ENCODE peak calls at places on chromosomes 4 and X, in six cellular contexts. O is AG04449, T is cardiac muscle cell, K is kidney, J is OCI-LY7, A is GM20000. M is an unnamed sample.

GRCh38 chrX:23820235-23820782 is 37.3 kb downstream of the SAT1 start:
- DNase-seq in K (no peak), O (no peak), T (no peak), A (no peak), J (no peak), M (no peak)

GRCh38 chr4:183099537-183100297 is 660 bp downstream of the WWC2 start:
- DNase-seq in J (no peak), O (no peak), A (peak), T (peak), K (peak), M (peak)

GRCh38 chr4:151226004-151226932 is 50.7 kb upstream of the PRSS48 start:
- DNase-seq in T (no peak), A (no peak), K (no peak), O (peak), J (no peak), M (no peak)

GRCh38 chr4:185738038-185738552 is 73.9 kb downstream of the SORBS2 start:
- DNase-seq in A (no peak), T (no peak), K (no peak), O (peak), J (no peak), M (no peak)

GRCh38 chr4:66769436-66769835 is 775.9 kb downstream of the CENPC start:
- DNase-seq in A (no peak), K (no peak), T (no peak), O (no peak), J (no peak), M (no peak)

GRCh38 chr4:108758498-108758897 is 4.4 kb downstream of the ETNPPL start:
- DNase-seq in A (no peak), T (no peak), O (no peak), K (no peak), J (no peak), M (no peak)

GRCh38 chr4:5923306-5923830 is 30.5 kb upstream of the CRMP1 start:
- DNase-seq in A (no peak), K (peak), T (no peak), J (no peak), O (no peak), M (no peak)

GRCh38 chr4:76744253-76744921 is 153.6 kb downstream of the SOWAHB start:
- DNase-seq in K (no peak), A (no peak), J (no peak), O (no peak), T (no peak), M (no peak)

GRCh38 chr4:133068083-133068482 is 81.0 kb upstream of the PCDH10 start:
- DNase-seq in T (no peak), K (no peak), O (no peak), A (no peak), J (peak), M (no peak)

GRCh38 chr4:107213880-107214279 is 177.8 kb upstream of the DKK2 start:
- DNase-seq in O (no peak), A (no peak), K (no peak), J (no peak), T (no peak), M (no peak)

GRCh38 chr4:169745291-169745690 is 12.5 kb downstream of the HPF1 start:
- DNase-seq in A (no peak), O (peak), T (no peak), K (no peak), J (no peak), M (no peak)

GRCh38 chr4:15444879-15445576 is 17.2 kb downstream of the C1QTNF7 start:
- DNase-seq in K (no peak), J (no peak), O (no peak), T (no peak), A (no peak), M (no peak)

GRCh38 chr4:150385606-150386005 is 196.3 kb upstream of the MAB21L2 start:
- DNase-seq in T (peak), O (peak), A (no peak), J (no peak), K (no peak), M (no peak)

GRCh38 chr4:119034276-119035008 is 101.2 kb upstream of the MYOZ2 start:
- DNase-seq in A (no peak), J (no peak), O (no peak), K (no peak), T (no peak), M (no peak)

GRCh38 chr4:152454398-152455011 is 81.4 kb downstream of the FBXW7 start:
- DNase-seq in T (no peak), A (peak), K (no peak), O (no peak), J (peak), M (no peak)

GRCh38 chrX:32448320-32448719 is 763.0 kb downstream of the DMD start:
- DNase-seq in T (no peak), O (no peak), K (no peak), J (peak), A (peak), M (no peak)

GRCh38 chr4:7295917-7296660 is 103.8 kb downstream of the SORCS2 start:
- DNase-seq in J (no peak), K (peak), T (peak), O (no peak), A (peak), M (peak)

GRCh38 chrX:125333583-125333982 is 13.9 kb downstream of the TEX13C start:
- DNase-seq in A (no peak), T (no peak), J (no peak), O (no peak), K (no peak), M (no peak)

GRCh38 chr4:151651496-151651895 is 109.3 kb downstream of the GATB start:
- DNase-seq in T (no peak), J (no peak), K (no peak), A (no peak), O (no peak), M (no peak)

GRCh38 chrX:83319023-83319422 is 189.1 kb upstream of the POU3F4 start:
- DNase-seq in J (no peak), O (no peak), A (no peak), K (no peak), T (no peak), M (no peak)

GRCh38 chrX:10381218-10381617 is 224.4 kb downstream of the CLCN4 start:
- DNase-seq in K (no peak), A (no peak), T (no peak), O (no peak), J (no peak), M (no peak)

GRCh38 chr4:1207603-1208265 is 35.4 kb upstream of the SPON2 start:
- DNase-seq in J (no peak), T (no peak), A (no peak), K (peak), O (no peak), M (peak)

GRCh38 chrX:57177070-57177469 is 39.9 kb upstream of the SPIN2A start:
- DNase-seq in A (no peak), O (no peak), K (no peak), J (no peak), T (no peak), M (no peak)

GRCh38 chr4:158873795-158874359 is 105.1 kb downstream of the FNIP2 start:
- DNase-seq in K (no peak), O (peak), J (no peak), T (no peak), A (no peak), M (no peak)

GRCh38 chr4:185518069-185518468 is 17.2 kb downstream of the PDLIM3 start:
- DNase-seq in J (no peak), A (no peak), T (peak), O (no peak), K (no peak), M (no peak)

GRCh38 chr4:80142396-80143304 is 54.7 kb upstream of the PRDM8 start:
- DNase-seq in K (no peak), O (no peak), A (no peak), J (no peak), T (no peak), M (no peak)

GRCh38 chr4:169791527-169792156 is 33.9 kb upstream of the HPF1 start:
- DNase-seq in A (no peak), K (no peak), T (peak), O (no peak), J (no peak), M (peak)

GRCh38 chr4:73583661-73584060 is 36.6 kb downstream of the RASSF6 start:
- DNase-seq in J (no peak), K (no peak), O (no peak), A (no peak), T (no peak), M (no peak)

GRCh38 chr4:15653864-15654391 is 1.2 kb downstream of the FBXL5 start:
- DNase-seq in J (peak), K (peak), T (peak), O (no peak), A (peak), M (no peak)

GRCh38 chr4:40613456-40613855 is 16.2 kb downstream of the RBM47 start:
- DNase-seq in J (no peak), O (peak), A (no peak), T (no peak), K (no peak), M (no peak)

GRCh38 chrX:153948847-153949819 is 4.7 kb upstream of the RENBP start:
- DNase-seq in A (no peak), O (no peak), K (no peak), T (no peak), J (no peak), M (no peak)

GRCh38 chrX:118807151-118808017 is 16.2 kb upstream of the ZCCHC12 start:
- DNase-seq in A (peak), O (no peak), J (peak), K (no peak), T (peak), M (peak)

GRCh38 chrX:31060013-31060412 is 11.8 kb downstream of the FTHL17 start:
- DNase-seq in O (no peak), K (no peak), A (no peak), T (no peak), J (no peak), M (no peak)

GRCh38 chr4:26369132-26370036 is 48.6 kb downstream of the RBPJ start:
- DNase-seq in O (no peak), J (no peak), A (no peak), K (no peak), T (no peak), M (no peak)

GRCh38 chr4:24282446-24282845 is 301.9 kb downstream of the DHX15 start:
- DNase-seq in J (no peak), O (no peak), K (no peak), T (peak), A (no peak), M (no peak)

GRCh38 chr4:24278693-24279092 is 305.7 kb downstream of the DHX15 start:
- DNase-seq in T (no peak), A (no peak), O (no peak), K (no peak), J (no peak), M (no peak)

GRCh38 chr4:24279911-24280375 is 304.4 kb downstream of the DHX15 start:
- DNase-seq in O (no peak), A (no peak), J (no peak), K (no peak), T (no peak), M (no peak)

GRCh38 chr4:24274401-24275035 is 309.8 kb downstream of the DHX15 start:
- DNase-seq in A (no peak), K (no peak), O (no peak), J (no peak), T (no peak), M (no peak)

GRCh38 chr4:24279492-24279891 is 304.9 kb downstream of the DHX15 start:
- DNase-seq in A (no peak), K (no peak), O (no peak), J (no peak), T (no peak), M (no peak)
- TF ChIP-seq CTCF in A (no peak), K (no peak), O (no peak), J (no peak), T (no peak), M (no peak)

GRCh38 chr4:126238010-126238409 is 923.3 kb downstream of the FAT4 start:
- DNase-seq in K (no peak), J (no peak), T (peak), A (no peak), O (no peak), M (no peak)
- TF ChIP-seq CTCF in K (no peak), J (no peak), T (no peak), A (no peak), O (no peak), M (no peak)

GRCh38 chr4:33161202-33161601 is 2441.0 kb downstream of the PCDH7 start:
- DNase-seq in J (no peak), O (no peak), A (no peak), K (no peak), T (no peak), M (no peak)

GRCh38 chr4:33162122-33162521 is 2442.0 kb downstream of the PCDH7 start:
- DNase-seq in A (no peak), T (no peak), J (no peak), K (no peak), O (no peak), M (no peak)

GRCh38 chr4:33160126-33160525 is 2440.0 kb downstream of the PCDH7 start:
- DNase-seq in A (no peak), J (peak), O (no peak), K (no peak), T (peak), M (no peak)
- TF ChIP-seq CTCF in A (no peak), J (peak), O (peak), K (peak), T (peak), M (peak)

GRCh38 chr4:53720776-53721175 is 129.5 kb upstream of the LNX1 start:
- DNase-seq in J (no peak), O (no peak), K (no peak), T (no peak), A (no peak), M (no peak)
- TF ChIP-seq CTCF in J (no peak), O (no peak), K (no peak), T (no peak), A (no peak), M (no peak)

DNA sequence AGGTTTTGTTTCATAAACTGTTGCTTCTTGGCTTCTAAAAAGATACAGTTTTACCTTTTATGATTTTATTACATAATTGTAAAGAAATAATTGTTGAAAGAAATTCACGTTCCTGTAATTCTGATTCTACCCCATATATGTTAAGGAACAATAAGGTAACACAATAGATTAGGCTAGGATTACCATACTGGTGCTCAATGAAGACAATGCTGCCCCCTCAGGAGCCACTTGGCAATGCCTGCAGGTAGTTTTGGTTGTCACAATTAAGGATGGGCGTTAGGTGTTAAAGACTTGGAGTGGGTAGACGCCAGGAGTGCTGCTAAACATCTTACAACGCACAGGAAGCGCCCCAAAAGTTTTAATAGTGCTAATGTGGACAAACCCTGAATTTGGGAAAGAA is 133.2 kb downstream of the NLGN4X start:
- DNase-seq in T (no peak), O (no peak), J (no peak), K (no peak), A (no peak), M (peak)
- TF ChIP-seq CTCF in T (no peak), O (no peak), J (peak), K (no peak), A (no peak), M (peak)